ENCODE peak calls at places on chromosomes 12 and 14, in seven cellular contexts. One of them, this sample, is unnamed.

GRCh38 chr12:2691340-2692111 is 103.2 kb upstream of the FKBP4 start:
- DNase-seq in T47D: no peak
- DNase-seq in NCI-H2081: no peak
- DNase-seq in endothelial cell: peak; percentile 41
- DNase-seq in frontal cortex: no peak
- DNase-seq in activated CD4-positive, alpha-beta memory T cell treated with anti-CD3 and anti-CD28 coated beads, Interleukin-2, amount 10 ng/mL, durations not matched to agents 7 days and 5 days: peak; percentile 65
- DNase-seq in substantia nigra: no peak
- DNase-seq in this sample: no peak

GRCh38 chr12:64633940-64634337 is 23.6 kb downstream of the RASSF3 start:
- DNase-seq in T47D: peak; percentile 44
- DNase-seq in NCI-H2081: no peak
- DNase-seq in activated CD4-positive, alpha-beta memory T cell treated with anti-CD3 and anti-CD28 coated beads, Interleukin-2, amount 10 ng/mL, durations not matched to agents 7 days and 5 days: no peak
- DNase-seq in endothelial cell: no peak
- DNase-seq in substantia nigra: no peak
- DNase-seq in frontal cortex: no peak
- DNase-seq in this sample: no peak

GRCh38 chr12:24427776-24428175 is 478.3 kb upstream of the SOX5 start:
- DNase-seq in activated CD4-positive, alpha-beta memory T cell treated with anti-CD3 and anti-CD28 coated beads, Interleukin-2, amount 10 ng/mL, durations not matched to agents 7 days and 5 days: no peak
- DNase-seq in substantia nigra: no peak
- DNase-seq in frontal cortex: no peak
- DNase-seq in endothelial cell: no peak
- DNase-seq in NCI-H2081: no peak
- DNase-seq in T47D: no peak
- DNase-seq in this sample: no peak

GRCh38 chr12:96698521-96698920 is 208.5 kb upstream of the NEDD1 start:
- DNase-seq in substantia nigra: no peak
- DNase-seq in endothelial cell: no peak
- DNase-seq in T47D: peak; percentile 69
- DNase-seq in activated CD4-positive, alpha-beta memory T cell treated with anti-CD3 and anti-CD28 coated beads, Interleukin-2, amount 10 ng/mL, durations not matched to agents 7 days and 5 days: no peak
- DNase-seq in frontal cortex: no peak
- DNase-seq in NCI-H2081: no peak
- DNase-seq in this sample: no peak

GRCh38 chr12:71756054-71756675 is 1.5 kb downstream of the RAB21 start:
- DNase-seq in NCI-H2081: no peak
- DNase-seq in frontal cortex: peak; percentile 14
- DNase-seq in T47D: no peak
- DNase-seq in endothelial cell: no peak
- DNase-seq in activated CD4-positive, alpha-beta memory T cell treated with anti-CD3 and anti-CD28 coated beads, Interleukin-2, amount 10 ng/mL, durations not matched to agents 7 days and 5 days: no peak
- DNase-seq in substantia nigra: no peak
- DNase-seq in this sample: no peak

GRCh38 chr12:91119089-91119488 is 7.8 kb upstream of the LUM start:
- DNase-seq in endothelial cell: no peak
- DNase-seq in NCI-H2081: no peak
- DNase-seq in substantia nigra: no peak
- DNase-seq in activated CD4-positive, alpha-beta memory T cell treated with anti-CD3 and anti-CD28 coated beads, Interleukin-2, amount 10 ng/mL, durations not matched to agents 7 days and 5 days: no peak
- DNase-seq in frontal cortex: no peak
- DNase-seq in T47D: no peak
- DNase-seq in this sample: no peak

GRCh38 chr14:91509083-91509877 is 830 bp downstream of the PPP4R3A start:
- DNase-seq in frontal cortex: peak; percentile 24
- DNase-seq in NCI-H2081: no peak
- DNase-seq in T47D: peak; percentile 31
- DNase-seq in substantia nigra: peak; percentile 31
- DNase-seq in activated CD4-positive, alpha-beta memory T cell treated with anti-CD3 and anti-CD28 coated beads, Interleukin-2, amount 10 ng/mL, durations not matched to agents 7 days and 5 days: peak; percentile 49
- DNase-seq in endothelial cell: peak; percentile 24
- DNase-seq in this sample: no peak

GRCh38 chr12:112833272-112833671 is 41.7 kb downstream of the RPH3A start:
- DNase-seq in substantia nigra: no peak
- DNase-seq in frontal cortex: no peak
- DNase-seq in NCI-H2081: no peak
- DNase-seq in activated CD4-positive, alpha-beta memory T cell treated with anti-CD3 and anti-CD28 coated beads, Interleukin-2, amount 10 ng/mL, durations not matched to agents 7 days and 5 days: no peak
- DNase-seq in endothelial cell: no peak
- DNase-seq in T47D: no peak
- DNase-seq in this sample: no peak

GRCh38 chr14:103341250-103342129 is 7.5 kb downstream of the EIF5 start:
- DNase-seq in frontal cortex: no peak
- DNase-seq in substantia nigra: no peak
- DNase-seq in NCI-H2081: no peak
- DNase-seq in endothelial cell: no peak
- DNase-seq in activated CD4-positive, alpha-beta memory T cell treated with anti-CD3 and anti-CD28 coated beads, Interleukin-2, amount 10 ng/mL, durations not matched to agents 7 days and 5 days: no peak
- DNase-seq in T47D: no peak
- DNase-seq in this sample: no peak

GRCh38 chr14:71693373-71693772 is 238.9 kb upstream of the RGS6 start:
- DNase-seq in T47D: no peak
- DNase-seq in NCI-H2081: no peak
- DNase-seq in activated CD4-positive, alpha-beta memory T cell treated with anti-CD3 and anti-CD28 coated beads, Interleukin-2, amount 10 ng/mL, durations not matched to agents 7 days and 5 days: no peak
- DNase-seq in substantia nigra: no peak
- DNase-seq in endothelial cell: no peak
- DNase-seq in frontal cortex: no peak
- DNase-seq in this sample: no peak

GRCh38 chr14:89279649-89280232 is 137.3 kb downstream of the FOXN3 start:
- DNase-seq in frontal cortex: no peak
- DNase-seq in substantia nigra: no peak
- DNase-seq in T47D: no peak
- DNase-seq in endothelial cell: no peak
- DNase-seq in activated CD4-positive, alpha-beta memory T cell treated with anti-CD3 and anti-CD28 coated beads, Interleukin-2, amount 10 ng/mL, durations not matched to agents 7 days and 5 days: no peak
- DNase-seq in NCI-H2081: no peak
- DNase-seq in this sample: no peak

GRCh38 chr12:95158919-95159318 is 58.3 kb downstream of the FGD6 start:
- DNase-seq in activated CD4-positive, alpha-beta memory T cell treated with anti-CD3 and anti-CD28 coated beads, Interleukin-2, amount 10 ng/mL, durations not matched to agents 7 days and 5 days: no peak
- DNase-seq in T47D: no peak
- DNase-seq in frontal cortex: no peak
- DNase-seq in endothelial cell: no peak
- DNase-seq in NCI-H2081: no peak
- DNase-seq in substantia nigra: no peak
- DNase-seq in this sample: no peak

GRCh38 chr12:67645126-67645525 is 3.4 kb upstream of the DYRK2 start:
- DNase-seq in NCI-H2081: no peak
- DNase-seq in T47D: no peak
- DNase-seq in activated CD4-positive, alpha-beta memory T cell treated with anti-CD3 and anti-CD28 coated beads, Interleukin-2, amount 10 ng/mL, durations not matched to agents 7 days and 5 days: no peak
- DNase-seq in frontal cortex: no peak
- DNase-seq in substantia nigra: no peak
- DNase-seq in endothelial cell: no peak
- DNase-seq in this sample: no peak

GRCh38 chr12:47383942-47384341 is 304.2 kb upstream of the AMIGO2 start:
- DNase-seq in activated CD4-positive, alpha-beta memory T cell treated with anti-CD3 and anti-CD28 coated beads, Interleukin-2, amount 10 ng/mL, durations not matched to agents 7 days and 5 days: no peak
- DNase-seq in frontal cortex: no peak
- DNase-seq in NCI-H2081: no peak
- DNase-seq in substantia nigra: no peak
- DNase-seq in T47D: no peak
- DNase-seq in endothelial cell: no peak
- DNase-seq in this sample: no peak

GRCh38 chr14:72792051-72792788 is 101.7 kb downstream of the DPF3 start:
- DNase-seq in frontal cortex: peak; percentile 63
- DNase-seq in NCI-H2081: no peak
- DNase-seq in substantia nigra: peak; percentile 69
- DNase-seq in endothelial cell: no peak
- DNase-seq in activated CD4-positive, alpha-beta memory T cell treated with anti-CD3 and anti-CD28 coated beads, Interleukin-2, amount 10 ng/mL, durations not matched to agents 7 days and 5 days: no peak
- DNase-seq in T47D: no peak
- DNase-seq in this sample: peak; percentile 58

GRCh38 chr12:2382391-2383155 is 329.8 kb downstream of the CACNA1C start:
- DNase-seq in substantia nigra: no peak
- DNase-seq in endothelial cell: no peak
- DNase-seq in T47D: no peak
- DNase-seq in activated CD4-positive, alpha-beta memory T cell treated with anti-CD3 and anti-CD28 coated beads, Interleukin-2, amount 10 ng/mL, durations not matched to agents 7 days and 5 days: no peak
- DNase-seq in frontal cortex: no peak
- DNase-seq in NCI-H2081: no peak
- DNase-seq in this sample: peak; percentile 40

This sample was measured in hippocampal formation.